ENCODE peak calls at places on chromosomes 11 and 22, in four cellular contexts. N is NB4, R is GM12891, W is suprapubic skin. F is an unnamed sample.

GRCh38 chr11:43835104-43835503 is 45.5 kb upstream of the ALKBH3 start:
- DNase-seq in N (no peak), R (no peak), W (no peak), F (no peak)

GRCh38 chr11:132911186-132911585 is 621.1 kb downstream of the OPCML start:
- DNase-seq in N (no peak), R (no peak), W (no peak), F (no peak)

GRCh38 chr11:120256779-120257178 is 16.8 kb downstream of the POU2F3 start:
- DNase-seq in N (no peak), R (no peak), W (no peak), F (no peak)

GRCh38 chr11:72716788-72717435 is 35.3 kb downstream of the ARAP1 start:
- DNase-seq in N (no peak), R (no peak), W (no peak), F (no peak)

GRCh38 chr22:47259990-47260389 is 497.5 kb downstream of the TBC1D22A start:
- DNase-seq in N (peak), R (no peak), W (no peak), F (no peak)

GRCh38 chr11:17531818-17532131 is 12.4 kb downstream of the USH1C start:
- DNase-seq in N (no peak), R (no peak), W (no peak), F (peak)

GRCh38 chr11:66420671-66421476 is at the start of gene NPAS4:
- DNase-seq in N (no peak), R (no peak), W (no peak), F (no peak)

GRCh38 chr11:81165164-81165563 is 1568.5 kb downstream of the FAM181B start:
- DNase-seq in N (peak), R (no peak), W (no peak), F (no peak)

GRCh38 chr22:35971418-35972119 is 57.1 kb downstream of the RBFOX2 start:
- DNase-seq in N (no peak), R (no peak), W (no peak), F (no peak)

GRCh38 chr11:71248251-71248570 is 4.2 kb downstream of the SHANK2 start:
- DNase-seq in N (no peak), R (no peak), W (no peak), F (no peak)

GRCh38 chr22:33726294-33726711 is 194.0 kb downstream of the LARGE1 start:
- DNase-seq in N (no peak), R (no peak), W (no peak), F (peak)

GRCh38 chr11:74138572-74138971 is 32.2 kb downstream of the C2CD3 start:
- DNase-seq in N (no peak), R (no peak), W (no peak), F (peak)

GRCh38 chr11:7261578-7261977 is 9.9 kb downstream of the SYT9 start:
- DNase-seq in N (no peak), R (no peak), W (no peak), F (no peak)

GRCh38 chr11:93741882-93742226 is 382 bp downstream of the C11orf54 start:
- DNase-seq in N (no peak), R (no peak), W (no peak), F (peak)

GRCh38 chr11:81915045-81915444 is 818.6 kb downstream of the FAM181B start:
- DNase-seq in N (no peak), R (no peak), W (no peak), F (no peak)

GRCh38 chr22:30246962-30247376 is 410 bp upstream of the LIF start:
- DNase-seq in N (no peak), R (no peak), W (no peak), F (no peak)

GRCh38 chr11:80621871-80622270 is 1181.0 kb upstream of the TENM4 start:
- DNase-seq in N (no peak), R (no peak), W (no peak), F (no peak)

GRCh38 chr22:48209473-48210271 is 1447.2 kb downstream of the TBC1D22A start:
- DNase-seq in N (no peak), R (no peak), W (no peak), F (no peak)

GRCh38 chr11:41307371-41308080 is 151.9 kb downstream of the LRRC4C start:
- DNase-seq in N (no peak), R (no peak), W (no peak), F (no peak)

GRCh38 chr11:130817608-130817944 is 98.7 kb downstream of the SNX19 start:
- DNase-seq in N (peak), R (no peak), W (no peak), F (no peak)

GRCh38 chr11:8167796-8168195 is 1.0 kb downstream of the RIC3 start:
- DNase-seq in N (peak), R (no peak), W (no peak), F (no peak)

GRCh38 chr11:73356979-73357739 is 19.0 kb upstream of the RELT start:
- DNase-seq in N (no peak), R (no peak), W (no peak), F (no peak)

GRCh38 chr11:65918211-65919150 is at the start of gene C11orf68:
- DNase-seq in N (peak), R (peak), W (peak), F (no peak)

GRCh38 chr11:9859491-9860305 is 195.8 kb downstream of the SWAP70 start:
- DNase-seq in N (peak), R (no peak), W (no peak), F (no peak)

GRCh38 chr22:44130076-44130711 is 50.5 kb upstream of the PARVG start:
- DNase-seq in N (no peak), R (no peak), W (no peak), F (no peak)

GRCh38 chr11:101867951-101868350 is 46.9 kb upstream of the CEP126 start:
- DNase-seq in N (no peak), R (no peak), W (no peak), F (no peak)

GRCh38 chr22:19855504-19856409 is 1.1 kb upstream of the GNB1L start:
- DNase-seq in N (peak), R (no peak), W (no peak), F (no peak)

GRCh38 chr22:17205432-17205831 is 13.8 kb downstream of the ADA2 start:
- DNase-seq in N (peak), R (no peak), W (no peak), F (no peak)

GRCh38 chr11:97414801-97415200 is 1025.0 kb downstream of the JRKL start:
- DNase-seq in N (no peak), R (no peak), W (no peak), F (no peak)

GRCh38 chr11:50182486-50182885 is 149.8 kb downstream of the OR4C45 start:
- DNase-seq in N (no peak), R (no peak), W (no peak), F (no peak)

GRCh38 chr11:19218216-19218615 is 16.4 kb upstream of the CSRP3 start:
- DNase-seq in N (no peak), R (no peak), W (no peak), F (no peak)

GRCh38 chr11:8964324-8965320 is at the start of gene TMEM9B:
- DNase-seq in N (peak), R (peak), W (peak), F (peak)

GRCh38 chr22:45319319-45319675 is 9.6 kb downstream of the FAM118A start:
- DNase-seq in N (no peak), R (no peak), W (no peak), F (no peak)

GRCh38 chr11:27913650-27914049 is 194.3 kb downstream of the KIF18A start:
- DNase-seq in N (peak), R (no peak), W (no peak), F (no peak)

GRCh38 chr11:122653911-122654310 is 1.6 kb upstream of the UBASH3B start:
- DNase-seq in N (no peak), R (no peak), W (no peak), F (no peak)

GRCh38 chr11:12187399-12187798 is 77.0 kb downstream of the MICAL2 start:
- DNase-seq in N (no peak), R (no peak), W (no peak), F (no peak)

DNA sequence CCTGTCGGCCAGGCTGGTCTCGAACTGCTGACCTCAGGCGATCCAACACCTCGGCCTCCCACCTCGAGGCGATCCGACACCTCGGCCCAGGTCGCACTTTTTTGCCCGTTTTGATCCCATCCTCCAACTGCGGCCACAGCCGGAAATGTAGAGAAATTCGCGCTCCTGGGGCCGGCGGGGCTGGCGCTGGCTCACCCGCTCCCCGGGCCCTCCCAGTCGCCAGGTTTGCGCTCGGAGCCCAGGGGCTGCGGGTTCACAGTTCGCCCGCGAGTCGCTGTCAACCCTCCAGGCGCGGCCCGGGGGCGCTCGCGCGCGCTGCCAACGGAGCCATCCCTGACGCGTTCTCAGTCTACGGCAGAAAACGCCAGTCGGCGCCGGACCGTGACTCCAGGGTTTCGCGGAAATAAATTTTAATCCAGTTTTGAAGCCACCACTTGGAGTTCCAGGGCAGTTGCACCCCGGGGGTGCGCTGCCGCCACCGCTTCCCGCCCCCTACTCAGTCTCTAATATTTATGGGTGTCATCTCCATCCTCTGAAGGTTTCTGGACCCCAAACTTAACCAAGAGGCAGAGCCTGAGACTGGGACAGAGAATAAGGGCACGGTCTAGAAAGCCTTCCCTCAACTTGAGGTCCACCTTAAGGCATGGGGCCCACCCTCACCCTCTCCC is 1.5 kb upstream of the KLHDC7B start:
- DNase-seq in N (peak), R (peak), W (peak), F (no peak)
- TF ChIP-seq POLR2A in N (no peak), R (no peak), W (no peak), F (no peak)

DNA sequence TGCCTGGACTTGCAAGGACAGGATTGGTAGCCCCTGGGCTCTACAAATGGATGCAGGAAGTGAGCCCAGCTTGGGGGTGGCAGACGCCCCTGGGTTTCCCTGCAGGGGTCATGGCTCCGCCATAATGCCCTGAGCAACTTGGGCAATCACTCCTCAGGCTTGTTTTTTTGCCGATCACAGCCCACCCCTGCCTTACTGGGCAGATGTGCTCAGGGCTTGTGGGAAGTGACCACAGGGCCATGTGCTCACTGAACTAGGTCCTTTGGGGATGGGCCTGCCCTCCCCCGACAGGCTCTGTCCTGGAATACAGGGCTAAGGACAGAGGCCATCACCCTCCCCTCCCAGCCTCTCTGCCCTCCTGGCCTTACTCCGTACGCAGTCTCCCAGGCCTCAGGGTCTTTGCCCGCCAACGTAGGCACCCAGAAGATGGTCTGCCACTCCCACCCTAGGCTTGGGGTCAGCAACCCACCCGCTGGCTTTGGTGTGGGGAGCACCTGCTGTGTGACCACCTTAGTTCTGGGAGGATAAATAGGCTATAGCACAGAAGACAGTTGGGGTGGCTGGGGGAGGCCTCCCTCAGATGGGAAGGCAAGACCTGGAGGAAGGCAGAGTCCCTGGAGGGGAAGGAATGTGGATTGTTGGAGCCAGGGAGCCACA is 3.8 kb downstream of the RPLP2 start:
- DNase-seq in N (peak), R (no peak), W (no peak), F (no peak)
- TF ChIP-seq POLR2A in N (no peak), R (peak), W (no peak), F (no peak)

DNA sequence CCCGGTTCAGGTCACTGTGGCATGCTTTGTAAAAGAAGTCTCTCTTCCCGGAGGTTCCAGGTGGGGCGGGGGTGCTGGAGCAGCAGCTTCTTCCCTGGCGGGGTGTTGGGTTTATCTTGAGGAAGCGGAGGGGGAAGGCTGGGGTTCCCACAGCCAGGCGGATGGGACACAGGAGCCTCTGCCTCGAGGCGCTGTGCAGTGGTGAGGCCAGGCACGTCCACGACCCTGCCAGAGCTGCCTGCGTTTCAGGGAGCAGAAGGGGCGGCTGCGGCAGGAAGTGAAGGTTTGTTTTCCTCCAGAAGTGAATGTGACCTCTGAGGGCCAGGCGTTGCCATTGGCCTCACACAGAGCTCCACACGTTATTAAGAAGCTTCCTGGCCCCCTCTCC is 20.1 kb upstream of the ADORA2A start:
- DNase-seq in N (no peak), R (no peak), W (no peak), F (no peak)
- TF ChIP-seq POLR2A in N (no peak), R (no peak), W (no peak), F (no peak)

GRCh38 chr11:134711563-134711962 is 299.5 kb upstream of the B3GAT1 start:
- DNase-seq in N (no peak), R (no peak), W (no peak), F (no peak)

GRCh38 chr11:134711008-134711407 is 299.0 kb upstream of the B3GAT1 start:
- DNase-seq in N (no peak), R (no peak), W (no peak), F (no peak)

GRCh38 chr11:134712228-134713145 is 300.4 kb upstream of the B3GAT1 start:
- DNase-seq in N (no peak), R (no peak), W (no peak), F (no peak)

GRCh38 chr11:134716582-134716981 is 304.5 kb upstream of the B3GAT1 start:
- DNase-seq in N (no peak), R (no peak), W (no peak), F (no peak)

GRCh38 chr11:134714021-134714656 is 302.1 kb upstream of the B3GAT1 start:
- DNase-seq in N (no peak), R (no peak), W (no peak), F (no peak)
- TF ChIP-seq POLR2A in N (no peak), R (no peak), W (no peak), F (no peak)

DNA sequence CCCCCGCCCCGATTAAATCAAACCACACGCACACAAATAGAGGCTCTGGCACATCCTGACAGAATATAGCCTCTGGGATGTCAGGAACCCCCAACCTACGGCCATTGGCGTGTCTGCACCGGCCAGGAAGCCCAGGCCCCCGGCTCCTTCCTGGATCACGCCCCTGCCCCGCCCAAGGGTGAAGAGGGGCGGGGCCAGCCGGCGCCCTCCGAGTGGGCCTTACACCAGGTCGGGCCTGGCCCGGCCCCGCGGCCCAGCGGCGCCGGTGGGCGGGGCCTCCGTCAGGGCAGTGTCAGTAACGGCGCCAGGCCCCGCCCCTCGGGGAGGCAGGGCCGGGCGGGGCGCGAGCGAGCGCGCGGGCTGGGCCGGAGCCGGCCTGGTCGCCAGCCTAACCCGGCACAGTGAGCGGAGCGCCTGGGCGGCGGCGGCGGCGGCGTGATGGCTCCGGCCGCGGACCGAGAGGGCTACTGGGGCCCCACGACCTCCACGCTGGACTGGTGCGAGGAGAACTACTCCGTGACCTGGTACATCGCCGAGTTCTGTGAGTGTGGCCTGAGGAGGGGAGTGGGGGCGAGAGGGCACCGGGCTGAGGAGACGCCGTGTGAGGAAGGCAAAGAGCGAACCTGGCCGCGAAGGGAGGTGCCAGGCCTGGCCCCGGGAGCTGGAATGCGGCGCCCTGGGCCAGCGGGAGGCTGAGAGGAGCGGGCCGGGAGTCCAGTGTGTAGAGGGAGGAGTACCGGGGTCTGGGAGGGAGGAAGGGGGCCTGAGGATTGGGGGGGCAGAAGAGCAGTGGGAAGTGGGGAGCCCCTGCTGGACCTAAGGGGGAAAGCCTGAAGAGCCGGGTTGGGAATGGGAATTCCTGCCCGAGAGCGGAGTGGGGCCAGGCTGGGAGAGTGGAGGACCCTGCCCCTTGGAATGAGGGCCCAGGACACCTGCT is at the start of gene ACER3:
- DNase-seq in N (peak), R (peak), W (peak), F (peak)
- TF ChIP-seq POLR2A in N (peak), R (peak), W (peak), F (peak)

GRCh38 chr11:35516361-35516760 is 9.1 kb downstream of the PAMR1 start:
- DNase-seq in N (no peak), R (no peak), W (no peak), F (no peak)
- TF ChIP-seq POLR2A in N (no peak), R (no peak), W (no peak), F (no peak)